ENCODE peak calls at places on chromosomes 7 and 10, in five cellular contexts. One of them, this sample, is unnamed.

GRCh38 chr10:92432596-92432995 is 141.3 kb downstream of the IDE start:
- DNase-seq in T-cell: no peak
- DNase-seq in NCI-H460: no peak
- DNase-seq in GM12865: no peak
- DNase-seq in stimulated activated CD4-positive, alpha-beta T cell treated with anti-CD3 and anti-CD28 coated beads, Interleukin-4, amount 100 ng/mL, for 4 hours: no peak
- DNase-seq in this sample: no peak

GRCh38 chr10:63769367-63769766 is 248.2 kb downstream of the REEP3 start:
- DNase-seq in T-cell: no peak
- DNase-seq in NCI-H460: no peak
- DNase-seq in GM12865: no peak
- DNase-seq in stimulated activated CD4-positive, alpha-beta T cell treated with anti-CD3 and anti-CD28 coated beads, Interleukin-4, amount 100 ng/mL, for 4 hours: no peak
- DNase-seq in this sample: no peak

GRCh38 chr10:6044651-6045599 is 17.2 kb downstream of the IL2RA start:
- DNase-seq in T-cell: no peak
- DNase-seq in NCI-H460: no peak
- DNase-seq in GM12865: peak; percentile 72
- DNase-seq in stimulated activated CD4-positive, alpha-beta T cell treated with anti-CD3 and anti-CD28 coated beads, Interleukin-4, amount 100 ng/mL, for 4 hours: no peak
- DNase-seq in this sample: no peak

GRCh38 chr10:111551001-111551400 is 474.2 kb downstream of the ADRA2A start:
- DNase-seq in T-cell: no peak
- DNase-seq in NCI-H460: no peak
- DNase-seq in GM12865: no peak
- DNase-seq in stimulated activated CD4-positive, alpha-beta T cell treated with anti-CD3 and anti-CD28 coated beads, Interleukin-4, amount 100 ng/mL, for 4 hours: no peak
- DNase-seq in this sample: no peak

GRCh38 chr7:46315891-46316290 is 394.8 kb upstream of the IGFBP3 start:
- DNase-seq in T-cell: no peak
- DNase-seq in NCI-H460: no peak
- DNase-seq in GM12865: no peak
- DNase-seq in stimulated activated CD4-positive, alpha-beta T cell treated with anti-CD3 and anti-CD28 coated beads, Interleukin-4, amount 100 ng/mL, for 4 hours: no peak
- DNase-seq in this sample: peak; percentile 36

GRCh38 chr10:129035052-129035805 is 431.8 kb upstream of the MGMT start:
- DNase-seq in T-cell: peak; percentile 70
- DNase-seq in NCI-H460: no peak
- DNase-seq in GM12865: peak; percentile 6
- DNase-seq in stimulated activated CD4-positive, alpha-beta T cell treated with anti-CD3 and anti-CD28 coated beads, Interleukin-4, amount 100 ng/mL, for 4 hours: peak; percentile 20
- DNase-seq in this sample: no peak

GRCh38 chr10:36759111-36759805 is 366.1 kb upstream of the ANKRD30A start:
- DNase-seq in T-cell: no peak
- DNase-seq in NCI-H460: no peak
- DNase-seq in GM12865: no peak
- DNase-seq in stimulated activated CD4-positive, alpha-beta T cell treated with anti-CD3 and anti-CD28 coated beads, Interleukin-4, amount 100 ng/mL, for 4 hours: no peak
- DNase-seq in this sample: peak; percentile 55

GRCh38 chr7:111756687-111757178 is 194.4 kb upstream of the IMMP2L start:
- DNase-seq in T-cell: no peak
- DNase-seq in NCI-H460: no peak
- DNase-seq in GM12865: no peak
- DNase-seq in stimulated activated CD4-positive, alpha-beta T cell treated with anti-CD3 and anti-CD28 coated beads, Interleukin-4, amount 100 ng/mL, for 4 hours: no peak
- DNase-seq in this sample: no peak

GRCh38 chr7:156474241-156474743 is 166.3 kb upstream of the RNF32 start:
- DNase-seq in T-cell: no peak
- DNase-seq in NCI-H460: no peak
- DNase-seq in GM12865: peak; percentile 8
- DNase-seq in stimulated activated CD4-positive, alpha-beta T cell treated with anti-CD3 and anti-CD28 coated beads, Interleukin-4, amount 100 ng/mL, for 4 hours: no peak
- DNase-seq in this sample: no peak

GRCh38 chr7:45897042-45897690 is 8.9 kb downstream of the IGFBP1 start:
- DNase-seq in T-cell: no peak
- DNase-seq in NCI-H460: no peak
- DNase-seq in GM12865: no peak
- DNase-seq in stimulated activated CD4-positive, alpha-beta T cell treated with anti-CD3 and anti-CD28 coated beads, Interleukin-4, amount 100 ng/mL, for 4 hours: no peak
- DNase-seq in this sample: no peak

GRCh38 chr10:126041804-126042231 is 145.5 kb downstream of the FANK1 start:
- DNase-seq in T-cell: peak; percentile 67
- DNase-seq in NCI-H460: no peak
- DNase-seq in GM12865: peak; percentile 95
- DNase-seq in stimulated activated CD4-positive, alpha-beta T cell treated with anti-CD3 and anti-CD28 coated beads, Interleukin-4, amount 100 ng/mL, for 4 hours: peak; percentile 33
- DNase-seq in this sample: no peak

GRCh38 chr10:79391231-79392019 is 44.2 kb downstream of the PPIF start:
- DNase-seq in T-cell: no peak
- DNase-seq in NCI-H460: no peak
- DNase-seq in GM12865: no peak
- DNase-seq in stimulated activated CD4-positive, alpha-beta T cell treated with anti-CD3 and anti-CD28 coated beads, Interleukin-4, amount 100 ng/mL, for 4 hours: no peak
- DNase-seq in this sample: no peak

GRCh38 chr7:77979219-77979618 is 180.6 kb downstream of the PHTF2 start:
- DNase-seq in T-cell: no peak
- DNase-seq in NCI-H460: no peak
- DNase-seq in GM12865: no peak
- DNase-seq in stimulated activated CD4-positive, alpha-beta T cell treated with anti-CD3 and anti-CD28 coated beads, Interleukin-4, amount 100 ng/mL, for 4 hours: no peak
- DNase-seq in this sample: no peak

GRCh38 chr7:137626469-137627067 is 220.2 kb downstream of the DGKI start:
- DNase-seq in T-cell: no peak
- DNase-seq in NCI-H460: peak; percentile 41
- DNase-seq in GM12865: peak; percentile 64
- DNase-seq in stimulated activated CD4-positive, alpha-beta T cell treated with anti-CD3 and anti-CD28 coated beads, Interleukin-4, amount 100 ng/mL, for 4 hours: peak; percentile 2
- DNase-seq in this sample: peak; percentile 23

GRCh38 chr10:104608076-104608828 is 32.8 kb upstream of the SORCS3 start:
- DNase-seq in T-cell: no peak
- DNase-seq in NCI-H460: no peak
- DNase-seq in GM12865: no peak
- DNase-seq in stimulated activated CD4-positive, alpha-beta T cell treated with anti-CD3 and anti-CD28 coated beads, Interleukin-4, amount 100 ng/mL, for 4 hours: no peak
- DNase-seq in this sample: no peak

GRCh38 chr10:128875955-128876354 is 591.1 kb upstream of the MGMT start:
- DNase-seq in T-cell: no peak
- DNase-seq in NCI-H460: no peak
- DNase-seq in GM12865: no peak
- DNase-seq in stimulated activated CD4-positive, alpha-beta T cell treated with anti-CD3 and anti-CD28 coated beads, Interleukin-4, amount 100 ng/mL, for 4 hours: no peak
- DNase-seq in this sample: no peak

GRCh38 chr10:31580646-31581045 is 261.6 kb downstream of the ZEB1 start:
- DNase-seq in T-cell: no peak
- DNase-seq in NCI-H460: no peak
- DNase-seq in GM12865: no peak
- DNase-seq in stimulated activated CD4-positive, alpha-beta T cell treated with anti-CD3 and anti-CD28 coated beads, Interleukin-4, amount 100 ng/mL, for 4 hours: no peak
- DNase-seq in this sample: no peak

GRCh38 chr10:16847644-16848043 is 30.4 kb upstream of the RSU1 start:
- DNase-seq in T-cell: no peak
- DNase-seq in NCI-H460: no peak
- DNase-seq in GM12865: no peak
- DNase-seq in stimulated activated CD4-positive, alpha-beta T cell treated with anti-CD3 and anti-CD28 coated beads, Interleukin-4, amount 100 ng/mL, for 4 hours: no peak
- DNase-seq in this sample: no peak